ENCODE peak calls at places on chromosomes 7 and 10, in five cellular contexts. One of them, this sample, is unnamed.

GRCh38 chr7:157337316-157338149 is 729 bp downstream of the DNAJB6 start:
- DNase-seq in upper lobe of right lung: peak; percentile 89
- DNase-seq in prostate gland: peak; percentile 31
- DNase-seq in NCI-H1436: no peak
- DNase-seq in fibroblast of the aortic adventitia: peak; percentile 58
- DNase-seq in this sample: peak; percentile 75

GRCh38 chr7:131320603-131321002 is 7.1 kb upstream of the MKLN1 start:
- DNase-seq in upper lobe of right lung: no peak
- DNase-seq in prostate gland: no peak
- DNase-seq in NCI-H1436: no peak
- DNase-seq in fibroblast of the aortic adventitia: no peak
- DNase-seq in this sample: no peak

GRCh38 chr10:51014680-51015425 is 59.4 kb upstream of the PRKG1 start:
- DNase-seq in upper lobe of right lung: no peak
- DNase-seq in prostate gland: no peak
- DNase-seq in NCI-H1436: no peak
- DNase-seq in fibroblast of the aortic adventitia: peak; percentile 62
- DNase-seq in this sample: no peak

GRCh38 chr7:85074-85945 is 107.1 kb upstream of the FAM20C start:
- DNase-seq in upper lobe of right lung: no peak
- DNase-seq in prostate gland: no peak
- DNase-seq in NCI-H1436: no peak
- DNase-seq in fibroblast of the aortic adventitia: peak; percentile 63
- DNase-seq in this sample: peak; percentile 90

GRCh38 chr7:70574970-70575799 is 556.8 kb upstream of the GALNT17 start:
- DNase-seq in upper lobe of right lung: no peak
- DNase-seq in prostate gland: no peak
- DNase-seq in NCI-H1436: no peak
- DNase-seq in fibroblast of the aortic adventitia: no peak
- DNase-seq in this sample: no peak

GRCh38 chr7:152462995-152463713 is 27.4 kb upstream of the KMT2C start:
- DNase-seq in upper lobe of right lung: no peak
- DNase-seq in prostate gland: no peak
- DNase-seq in NCI-H1436: no peak
- DNase-seq in fibroblast of the aortic adventitia: peak; percentile 71
- DNase-seq in this sample: peak; percentile 56

GRCh38 chr7:30412810-30413504 is 65.6 kb downstream of the NOD1 start:
- DNase-seq in upper lobe of right lung: no peak
- DNase-seq in prostate gland: peak; percentile 55
- DNase-seq in NCI-H1436: no peak
- DNase-seq in fibroblast of the aortic adventitia: peak; percentile 90
- DNase-seq in this sample: peak; percentile 56

GRCh38 chr10:117980755-117981525 is 65.8 kb downstream of the RAB11FIP2 start:
- DNase-seq in upper lobe of right lung: no peak
- DNase-seq in prostate gland: no peak
- DNase-seq in NCI-H1436: no peak
- DNase-seq in fibroblast of the aortic adventitia: no peak
- DNase-seq in this sample: no peak

GRCh38 chr10:11742009-11742778 is at the start of gene ECHDC3:
- DNase-seq in upper lobe of right lung: peak; percentile 92
- DNase-seq in prostate gland: peak; percentile 39
- DNase-seq in NCI-H1436: no peak
- DNase-seq in fibroblast of the aortic adventitia: peak; percentile 29
- DNase-seq in this sample: peak; percentile 57

GRCh38 chr7:7996568-7996967 is 28.0 kb downstream of the GLCCI1 start:
- DNase-seq in upper lobe of right lung: no peak
- DNase-seq in prostate gland: peak; percentile 13
- DNase-seq in NCI-H1436: no peak
- DNase-seq in fibroblast of the aortic adventitia: no peak
- DNase-seq in this sample: peak; percentile 26

GRCh38 chr7:92731327-92732063 is 104.9 kb downstream of the CDK6 start:
- DNase-seq in upper lobe of right lung: no peak
- DNase-seq in prostate gland: no peak
- DNase-seq in NCI-H1436: no peak
- DNase-seq in fibroblast of the aortic adventitia: peak; percentile 44
- DNase-seq in this sample: no peak